ENCODE peak calls at places on chromosomes 11 and 22, in four cellular contexts. A is activated CD4-positive, CD25-positive, alpha-beta regulatory T cell treated with anti-CD3 and anti-CD28 coated beads, Interleukin-2, amount 50 U/mL, for 72 hours; Z is spleen; E is endothelial cell. P is an unnamed sample.

GRCh38 chr22:29830585-29830984 is 7.5 kb downstream of the ASCC2 start:
- DNase-seq in A (no peak), E (no peak), Z (no peak), P (no peak)

GRCh38 chr22:38733329-38734202 is 22.2 kb downstream of the SUN2 start:
- DNase-seq in E (peak), Z (peak), A (peak), P (peak)

GRCh38 chr11:15819679-15820286 is 536.6 kb downstream of the SOX6 start:
- DNase-seq in E (peak), Z (peak), A (peak), P (no peak)

GRCh38 chr11:130066338-130066737 is 3.4 kb upstream of the APLP2 start:
- DNase-seq in A (no peak), Z (no peak), E (no peak), P (no peak)

GRCh38 chr11:48170840-48171233 is 45.8 kb upstream of the OR4B1 start:
- DNase-seq in Z (no peak), E (no peak), A (no peak), P (peak)

GRCh38 chr11:33773399-33774355 is 643 bp downstream of the FBXO3 start:
- DNase-seq in E (no peak), A (peak), Z (peak), P (peak)

GRCh38 chr22:36612458-36612857 is 83.5 kb upstream of the EIF3D start:
- DNase-seq in E (no peak), Z (no peak), A (no peak), P (no peak)

GRCh38 chr22:27662359-27663030 is 139.1 kb downstream of the MN1 start:
- DNase-seq in A (no peak), E (no peak), Z (no peak), P (no peak)

GRCh38 chr11:65606876-65607613 is 7.0 kb downstream of the MAP3K11 start:
- DNase-seq in E (peak), Z (peak), A (no peak), P (no peak)

GRCh38 chr11:66723693-66724092 is 5.3 kb downstream of the SPTBN2 start:
- DNase-seq in A (no peak), E (no peak), Z (no peak), P (no peak)

GRCh38 chr11:120871924-120872323 is 152.0 kb upstream of the TBCEL start:
- DNase-seq in E (no peak), Z (no peak), A (no peak), P (no peak)

GRCh38 chr11:76307416-76307815 is 73.5 kb downstream of the THAP12 start:
- DNase-seq in Z (no peak), A (no peak), E (no peak), P (no peak)

GRCh38 chr22:30422481-30423295 is 2.9 kb upstream of the MTFP1 start:
- DNase-seq in Z (no peak), A (peak), E (no peak), P (no peak)

GRCh38 chr11:119461250-119461963 is 38.4 kb upstream of the THY1 start:
- DNase-seq in Z (no peak), E (no peak), A (no peak), P (no peak)

GRCh38 chr22:31995046-31995445 is 48.0 kb upstream of the SLC5A1 start:
- DNase-seq in Z (no peak), A (no peak), E (no peak), P (no peak)

GRCh38 chr22:47884200-47884599 is 1121.8 kb downstream of the TBC1D22A start:
- DNase-seq in E (no peak), Z (no peak), A (no peak), P (no peak)

P was measured in naive thymus-derived CD8-positive, alpha-beta T cell.